ENCODE peak calls at places on chromosomes 12 and 14, in six cellular contexts. One of them, this sample, is unnamed.

GRCh38 chr12:120216742-120217595 is 16.1 kb upstream of the RPLP0 start:
- DNase-seq in cardiac muscle cell: no peak
- DNase-seq in frontal cortex: no peak
- DNase-seq in T-helper 1 cell: no peak
- DNase-seq in ELR: no peak
- DNase-seq in activated T-helper 1 cell treated with anti-CD3 and anti-CD28 coated beads, Interleukin-12 subunit alpha, Interleukin-12 subunit beta, Interleukin-2, Interleukin-4 antibody, amounts not matched to agents 30 ng/mL and 10 ng/mL and 1 ng/mL, durations not matched to agents 14 hours and 24 hours and 36 hours: no peak
- DNase-seq in this sample: no peak

GRCh38 chr14:23057757-23058653 is 685 bp upstream of the CDH24 start:
- DNase-seq in cardiac muscle cell: peak; percentile 88
- DNase-seq in frontal cortex: peak; percentile 92
- DNase-seq in T-helper 1 cell: peak; percentile 69
- DNase-seq in ELR: peak; percentile 88
- DNase-seq in activated T-helper 1 cell treated with anti-CD3 and anti-CD28 coated beads, Interleukin-12 subunit alpha, Interleukin-12 subunit beta, Interleukin-2, Interleukin-4 antibody, amounts not matched to agents 30 ng/mL and 10 ng/mL and 1 ng/mL, durations not matched to agents 14 hours and 24 hours and 36 hours: peak; percentile 75
- DNase-seq in this sample: peak; percentile 95

GRCh38 chr12:107135177-107135576 is 41.8 kb upstream of the CRY1 start:
- DNase-seq in cardiac muscle cell: no peak
- DNase-seq in frontal cortex: no peak
- DNase-seq in T-helper 1 cell: no peak
- DNase-seq in ELR: no peak
- DNase-seq in activated T-helper 1 cell treated with anti-CD3 and anti-CD28 coated beads, Interleukin-12 subunit alpha, Interleukin-12 subunit beta, Interleukin-2, Interleukin-4 antibody, amounts not matched to agents 30 ng/mL and 10 ng/mL and 1 ng/mL, durations not matched to agents 14 hours and 24 hours and 36 hours: no peak
- DNase-seq in this sample: no peak

GRCh38 chr12:99386907-99387306 is 260.6 kb upstream of the GARIN6 start:
- DNase-seq in cardiac muscle cell: peak; percentile 50
- DNase-seq in frontal cortex: no peak
- DNase-seq in T-helper 1 cell: no peak
- DNase-seq in ELR: peak; percentile 68
- DNase-seq in activated T-helper 1 cell treated with anti-CD3 and anti-CD28 coated beads, Interleukin-12 subunit alpha, Interleukin-12 subunit beta, Interleukin-2, Interleukin-4 antibody, amounts not matched to agents 30 ng/mL and 10 ng/mL and 1 ng/mL, durations not matched to agents 14 hours and 24 hours and 36 hours: no peak
- DNase-seq in this sample: no peak

GRCh38 chr12:114168061-114168460 is 201.9 kb upstream of the RBM19 start:
- DNase-seq in cardiac muscle cell: peak; percentile 52
- DNase-seq in frontal cortex: no peak
- DNase-seq in T-helper 1 cell: no peak
- DNase-seq in ELR: peak; percentile 19
- DNase-seq in activated T-helper 1 cell treated with anti-CD3 and anti-CD28 coated beads, Interleukin-12 subunit alpha, Interleukin-12 subunit beta, Interleukin-2, Interleukin-4 antibody, amounts not matched to agents 30 ng/mL and 10 ng/mL and 1 ng/mL, durations not matched to agents 14 hours and 24 hours and 36 hours: no peak
- DNase-seq in this sample: no peak

GRCh38 chr14:51873221-51873893 is 12.9 kb downstream of the GNG2 start:
- DNase-seq in cardiac muscle cell: peak; percentile 90
- DNase-seq in frontal cortex: no peak
- DNase-seq in T-helper 1 cell: no peak
- DNase-seq in ELR: peak; percentile 88
- DNase-seq in activated T-helper 1 cell treated with anti-CD3 and anti-CD28 coated beads, Interleukin-12 subunit alpha, Interleukin-12 subunit beta, Interleukin-2, Interleukin-4 antibody, amounts not matched to agents 30 ng/mL and 10 ng/mL and 1 ng/mL, durations not matched to agents 14 hours and 24 hours and 36 hours: peak; percentile 24
- DNase-seq in this sample: no peak

GRCh38 chr12:30719060-30719459 is 23.4 kb upstream of the IPO8 start:
- DNase-seq in cardiac muscle cell: peak; percentile 10
- DNase-seq in frontal cortex: no peak
- DNase-seq in T-helper 1 cell: no peak
- DNase-seq in ELR: peak; percentile 88
- DNase-seq in activated T-helper 1 cell treated with anti-CD3 and anti-CD28 coated beads, Interleukin-12 subunit alpha, Interleukin-12 subunit beta, Interleukin-2, Interleukin-4 antibody, amounts not matched to agents 30 ng/mL and 10 ng/mL and 1 ng/mL, durations not matched to agents 14 hours and 24 hours and 36 hours: no peak
- DNase-seq in this sample: peak; percentile 80

GRCh38 chr14:50865677-50866076 is 6.2 kb upstream of the ABHD12B start:
- DNase-seq in cardiac muscle cell: peak; percentile 70
- DNase-seq in frontal cortex: no peak
- DNase-seq in T-helper 1 cell: no peak
- DNase-seq in ELR: peak; percentile 67
- DNase-seq in activated T-helper 1 cell treated with anti-CD3 and anti-CD28 coated beads, Interleukin-12 subunit alpha, Interleukin-12 subunit beta, Interleukin-2, Interleukin-4 antibody, amounts not matched to agents 30 ng/mL and 10 ng/mL and 1 ng/mL, durations not matched to agents 14 hours and 24 hours and 36 hours: no peak
- DNase-seq in this sample: no peak

GRCh38 chr12:115213538-115213961 is 529.6 kb upstream of the TBX3 start:
- DNase-seq in cardiac muscle cell: no peak
- DNase-seq in frontal cortex: no peak
- DNase-seq in T-helper 1 cell: no peak
- DNase-seq in ELR: no peak
- DNase-seq in activated T-helper 1 cell treated with anti-CD3 and anti-CD28 coated beads, Interleukin-12 subunit alpha, Interleukin-12 subunit beta, Interleukin-2, Interleukin-4 antibody, amounts not matched to agents 30 ng/mL and 10 ng/mL and 1 ng/mL, durations not matched to agents 14 hours and 24 hours and 36 hours: no peak
- DNase-seq in this sample: peak; percentile 88

GRCh38 chr14:105473677-105474477 is 744 bp upstream of the CRIP2 start:
- DNase-seq in cardiac muscle cell: peak; percentile 93
- DNase-seq in frontal cortex: peak; percentile 78
- DNase-seq in T-helper 1 cell: peak; percentile 83
- DNase-seq in ELR: peak; percentile 83
- DNase-seq in activated T-helper 1 cell treated with anti-CD3 and anti-CD28 coated beads, Interleukin-12 subunit alpha, Interleukin-12 subunit beta, Interleukin-2, Interleukin-4 antibody, amounts not matched to agents 30 ng/mL and 10 ng/mL and 1 ng/mL, durations not matched to agents 14 hours and 24 hours and 36 hours: peak; percentile 49
- DNase-seq in this sample: peak; percentile 99

GRCh38 chr14:101817511-101818001 is 56.0 kb downstream of the PPP2R5C start:
- DNase-seq in cardiac muscle cell: no peak
- DNase-seq in frontal cortex: no peak
- DNase-seq in T-helper 1 cell: no peak
- DNase-seq in ELR: no peak
- DNase-seq in activated T-helper 1 cell treated with anti-CD3 and anti-CD28 coated beads, Interleukin-12 subunit alpha, Interleukin-12 subunit beta, Interleukin-2, Interleukin-4 antibody, amounts not matched to agents 30 ng/mL and 10 ng/mL and 1 ng/mL, durations not matched to agents 14 hours and 24 hours and 36 hours: no peak
- DNase-seq in this sample: no peak

GRCh38 chr14:89371600-89371999 is 45.4 kb downstream of the FOXN3 start:
- DNase-seq in cardiac muscle cell: no peak
- DNase-seq in frontal cortex: no peak
- DNase-seq in T-helper 1 cell: no peak
- DNase-seq in ELR: no peak
- DNase-seq in activated T-helper 1 cell treated with anti-CD3 and anti-CD28 coated beads, Interleukin-12 subunit alpha, Interleukin-12 subunit beta, Interleukin-2, Interleukin-4 antibody, amounts not matched to agents 30 ng/mL and 10 ng/mL and 1 ng/mL, durations not matched to agents 14 hours and 24 hours and 36 hours: no peak
- DNase-seq in this sample: no peak

GRCh38 chr14:102592969-102593840 is 756 bp downstream of the RCOR1 start:
- DNase-seq in cardiac muscle cell: peak; percentile 45
- DNase-seq in frontal cortex: peak; percentile 67
- DNase-seq in T-helper 1 cell: peak; percentile 21
- DNase-seq in ELR: peak; percentile 66
- DNase-seq in activated T-helper 1 cell treated with anti-CD3 and anti-CD28 coated beads, Interleukin-12 subunit alpha, Interleukin-12 subunit beta, Interleukin-2, Interleukin-4 antibody, amounts not matched to agents 30 ng/mL and 10 ng/mL and 1 ng/mL, durations not matched to agents 14 hours and 24 hours and 36 hours: peak; percentile 61
- DNase-seq in this sample: peak; percentile 72

GRCh38 chr12:103827800-103828440 is 13.1 kb downstream of the NT5DC3 start:
- DNase-seq in cardiac muscle cell: no peak
- DNase-seq in frontal cortex: no peak
- DNase-seq in T-helper 1 cell: no peak
- DNase-seq in ELR: no peak
- DNase-seq in activated T-helper 1 cell treated with anti-CD3 and anti-CD28 coated beads, Interleukin-12 subunit alpha, Interleukin-12 subunit beta, Interleukin-2, Interleukin-4 antibody, amounts not matched to agents 30 ng/mL and 10 ng/mL and 1 ng/mL, durations not matched to agents 14 hours and 24 hours and 36 hours: no peak
- DNase-seq in this sample: no peak

GRCh38 chr14:88598097-88598675 is 35.3 kb downstream of the ZC3H14 start:
- DNase-seq in cardiac muscle cell: no peak
- DNase-seq in frontal cortex: no peak
- DNase-seq in T-helper 1 cell: no peak
- DNase-seq in ELR: no peak
- DNase-seq in activated T-helper 1 cell treated with anti-CD3 and anti-CD28 coated beads, Interleukin-12 subunit alpha, Interleukin-12 subunit beta, Interleukin-2, Interleukin-4 antibody, amounts not matched to agents 30 ng/mL and 10 ng/mL and 1 ng/mL, durations not matched to agents 14 hours and 24 hours and 36 hours: no peak
- DNase-seq in this sample: no peak

GRCh38 chr14:103121846-103122577 is 1.2 kb upstream of the TNFAIP2 start:
- DNase-seq in cardiac muscle cell: peak; percentile 94
- DNase-seq in frontal cortex: no peak
- DNase-seq in T-helper 1 cell: no peak
- DNase-seq in ELR: peak; percentile 74
- DNase-seq in activated T-helper 1 cell treated with anti-CD3 and anti-CD28 coated beads, Interleukin-12 subunit alpha, Interleukin-12 subunit beta, Interleukin-2, Interleukin-4 antibody, amounts not matched to agents 30 ng/mL and 10 ng/mL and 1 ng/mL, durations not matched to agents 14 hours and 24 hours and 36 hours: no peak
- DNase-seq in this sample: peak; percentile 77

GRCh38 chr12:211142-211465 is 2.9 kb downstream of the SLC6A12 start:
- DNase-seq in cardiac muscle cell: no peak
- DNase-seq in frontal cortex: no peak
- DNase-seq in T-helper 1 cell: no peak
- DNase-seq in ELR: no peak
- DNase-seq in activated T-helper 1 cell treated with anti-CD3 and anti-CD28 coated beads, Interleukin-12 subunit alpha, Interleukin-12 subunit beta, Interleukin-2, Interleukin-4 antibody, amounts not matched to agents 30 ng/mL and 10 ng/mL and 1 ng/mL, durations not matched to agents 14 hours and 24 hours and 36 hours: no peak
- DNase-seq in this sample: no peak

This sample was measured in islet precursor cell.